ENCODE peak calls at places on chromosomes 11 and 22, in six cellular contexts. P, V, I, F, A and R are unnamed samples. For H3K27me3, H3K9me3 and H3K36me3, the result is how much of the 10 kb centered on the place peaks cover.

GRCh38 chr11:33257897-33258630 is 883 bp downstream of the HIPK3 start:
- DNase-seq in P (peak), V (peak), I (peak), F (peak), A (peak), R (peak)

GRCh38 chr11:99988105-99988907 is 698.8 kb upstream of the ARHGAP42 start:
- DNase-seq in P (no peak), V (no peak), I (no peak), F (no peak), A (no peak), R (no peak)

GRCh38 chr22:25847451-25847850 is 105.5 kb downstream of the MYO18B start:
- DNase-seq in P (no peak), V (no peak), I (no peak), F (no peak), A (no peak), R (no peak)

GRCh38 chr11:3341298-3341697 is 37.6 kb downstream of the ZNF195 start:
- DNase-seq in P (no peak), V (no peak), I (peak), F (peak), A (no peak), R (no peak)

GRCh38 chr11:47616726-47617416 is 22.7 kb upstream of the C1QTNF4 start:
- DNase-seq in P (no peak), V (peak), I (peak), F (no peak), A (no peak), R (peak)

GRCh38 chr11:111302298-111302697 is 4.0 kb downstream of the POU2AF3 start:
- DNase-seq in P (no peak), V (no peak), I (no peak), F (no peak), A (no peak), R (no peak)

GRCh38 chr11:60872124-60872951 is 5.0 kb downstream of the ZP1 start:
- DNase-seq in P (no peak), V (peak), I (no peak), F (no peak), A (no peak), R (no peak)

GRCh38 chr22:43946391-43946680 is 8.9 kb upstream of the SAMM50 start:
- DNase-seq in P (no peak), V (no peak), I (no peak), F (no peak), A (no peak), R (no peak)

GRCh38 chr22:39463931-39464390 is 7.1 kb downstream of the MGAT3 start:
- DNase-seq in P (peak), V (no peak), I (no peak), F (no peak), A (no peak), R (no peak)

GRCh38 chr11:119940401-119940976 is 197.4 kb downstream of the TRIM29 start:
- DNase-seq in P (no peak), V (no peak), I (no peak), F (no peak), A (no peak), R (no peak)

GRCh38 chr11:102171101-102171500 is 60.9 kb downstream of the YAP1 start:
- DNase-seq in P (no peak), V (no peak), I (peak), F (no peak), A (no peak), R (no peak)

GRCh38 chr11:33027846-33028536 is 11.4 kb upstream of the TCP11L1 start:
- DNase-seq in P (no peak), V (no peak), I (no peak), F (no peak), A (no peak), R (no peak)

GRCh38 chr11:70583781-70584218 is 185.5 kb downstream of the CTTN start:
- DNase-seq in P (no peak), V (no peak), I (no peak), F (no peak), A (no peak), R (no peak)
- H3K27me3 ChIP-seq in P (under half), V (under half), I (under half), F (under half), A (under half), R (under half)

GRCh38 chr22:49571326-49571725 is 256.3 kb downstream of the BRD1 start:
- DNase-seq in P (no peak), V (no peak), I (no peak), F (no peak), A (peak), R (no peak)
- H3K9me3 ChIP-seq in P (under half), V (under half), I (under half), F (under half), A (under half), R (under half)

DNA sequence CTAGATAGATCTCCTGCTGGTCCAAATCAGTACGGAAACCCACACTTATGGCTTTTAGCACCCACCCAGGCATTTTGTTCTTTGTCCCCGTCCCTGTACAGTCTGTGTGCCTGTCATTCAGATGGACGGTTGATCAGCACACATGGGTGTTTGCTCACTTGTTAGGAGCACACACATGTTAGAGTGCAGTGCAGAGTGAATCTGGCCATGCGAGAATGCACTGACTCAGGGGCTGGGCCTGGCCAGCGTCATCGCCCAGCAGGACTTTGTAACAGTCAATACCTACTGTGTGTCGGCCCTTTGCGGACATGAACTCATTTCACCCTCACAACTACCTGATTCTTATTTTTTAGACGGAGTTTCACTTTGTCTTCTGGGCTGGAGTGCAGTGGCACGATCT is 3.4 kb downstream of the RPS6KA4 start:
- DNase-seq in P (no peak), V (no peak), I (no peak), F (no peak), A (no peak), R (no peak)
- H3K36me3 ChIP-seq in P (under half), V (under half), I (under half), F (half or more), A (half or more), R (under half)

DNA sequence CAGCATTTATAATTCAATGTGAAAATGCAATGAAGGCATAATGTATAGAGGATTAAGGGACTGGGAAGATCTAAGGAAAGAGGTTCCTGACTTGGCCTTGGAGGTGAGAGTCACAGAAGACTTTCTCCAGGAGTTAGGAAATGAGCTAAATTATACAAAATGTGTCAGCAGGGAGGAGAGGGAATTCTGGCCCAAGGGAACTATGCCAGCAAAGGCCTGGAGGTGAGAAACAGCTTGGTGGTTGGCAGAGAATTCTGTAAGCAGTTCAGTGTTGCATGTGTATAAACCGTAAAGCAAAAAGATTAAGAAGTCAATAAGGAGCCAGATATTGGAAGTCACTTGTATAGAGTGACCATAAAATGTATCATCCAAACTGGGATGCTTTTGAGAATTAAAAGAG is 142.2 kb upstream of the SESN3 start:
- DNase-seq in P (no peak), V (no peak), I (no peak), F (no peak), A (no peak), R (no peak)
- H3K27me3 ChIP-seq in P (under half), V (under half), I (under half), F (under half), A (under half), R (under half)

GRCh38 chr11:54927704-54928103 is 221.1 kb downstream of the OR4A5 start:
- DNase-seq in P (no peak), V (no peak), I (no peak), F (no peak), A (no peak), R (no peak)
- H3K9me3 ChIP-seq in P (under half), V (under half), I (under half), F (under half), A (under half), R (under half)

GRCh38 chr11:9516113-9516512 is 55.3 kb downstream of the ZNF143 start:
- DNase-seq in P (no peak), V (no peak), I (no peak), F (no peak), A (no peak), R (no peak)
- H3K36me3 ChIP-seq in P (under half), V (under half), I (under half), F (half or more), A (under half), R (under half)